ENCODE peak calls at places on chromosomes 5 and 9, in nine cellular contexts. Y is pancreas, H is fibroblast of lung, X is OCI-LY7, U is aorta, D is tibial artery, G is neural progenitor cell, E is foreskin keratinocyte, W is A549. Z is an unnamed sample. For H3K4me1, the result is how much of the 10 kb centered on the place peaks cover.

GRCh38 chr5:103010120-103010666 is 109.7 kb downstream of the GIN1 start:
- DNase-seq in X (no peak), W (no peak), E (no peak), Y (no peak), H (peak), D (no peak), G (no peak), U (no peak), Z (no peak)

GRCh38 chr5:159897786-159898393 is 18.4 kb upstream of the ADRA1B start:
- DNase-seq in D (no peak), H (no peak), E (no peak), G (no peak), W (no peak), U (no peak), Y (no peak), X (no peak), Z (no peak)

GRCh38 chr9:86054695-86055094 is 44.7 kb downstream of the GOLM1 start:
- DNase-seq in X (no peak), E (no peak), D (no peak), U (no peak), Y (no peak), W (no peak), H (no peak), G (no peak), Z (no peak)

GRCh38 chr9:79028101-79028500 is 543.7 kb upstream of the TLE4 start:
- DNase-seq in W (no peak), X (no peak), D (no peak), E (peak), G (no peak), H (peak), Y (no peak), U (no peak), Z (no peak)

GRCh38 chr5:145587308-145588071 is 247.7 kb downstream of the PRELID2 start:
- DNase-seq in W (peak), U (no peak), D (no peak), E (peak), Y (no peak), G (no peak), X (no peak), H (peak), Z (no peak)

GRCh38 chr5:74736759-74737158 is 30.2 kb downstream of the GFM2 start:
- DNase-seq in E (no peak), Y (no peak), X (no peak), D (no peak), G (no peak), U (no peak), H (no peak), W (no peak), Z (no peak)

GRCh38 chr5:66666778-66667177 is 70.6 kb downstream of the MAST4 start:
- DNase-seq in U (no peak), D (no peak), Y (no peak), G (no peak), H (no peak), X (no peak), W (no peak), E (no peak), Z (no peak)

GRCh38 chr5:134647750-134648424 is 698 bp upstream of the SEC24A start:
- DNase-seq in X (peak), W (no peak), G (no peak), E (peak), U (no peak), H (peak), D (peak), Y (no peak), Z (no peak)

DNA sequence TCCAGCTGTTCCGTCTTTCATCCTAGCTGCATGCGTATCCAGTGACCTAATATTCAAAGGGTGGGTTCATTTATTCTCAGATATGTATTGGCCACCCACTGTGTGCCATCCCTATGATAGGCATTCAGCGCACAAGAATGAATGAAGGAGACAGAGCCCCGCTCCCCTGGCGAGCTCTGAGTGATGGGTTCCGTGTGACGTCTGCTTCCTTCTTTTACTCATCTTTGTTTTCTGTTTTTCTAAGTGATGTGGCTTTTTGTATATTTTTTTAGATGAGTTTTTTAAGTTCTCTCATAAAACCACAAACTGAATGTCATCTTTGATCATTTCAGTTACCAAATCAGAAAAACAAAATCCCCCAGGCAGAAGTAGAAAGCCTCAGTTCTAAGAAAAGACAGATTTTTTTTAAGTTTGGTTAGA is 168.3 kb upstream of the OTULINL start:
- DNase-seq in G (no peak), H (no peak), Y (no peak), X (no peak), U (no peak), E (no peak), D (no peak), W (no peak), Z (no peak)
- H3K4me1 ChIP-seq in G (under half), H (under half), Y (under half), X (under half), U (under half), E (under half), D (under half), W (under half), Z (under half)

GRCh38 chr9:134298000-134298399 is 28.3 kb upstream of the RXRA start:
- DNase-seq in X (no peak), Y (no peak), G (no peak), W (no peak), E (no peak), D (no peak), H (no peak), U (no peak), Z (no peak)
- H3K4me1 ChIP-seq in X (under half), Y (under half), G (under half), W (under half), E (under half), D (under half), H (under half), U (under half), Z (under half)

DNA sequence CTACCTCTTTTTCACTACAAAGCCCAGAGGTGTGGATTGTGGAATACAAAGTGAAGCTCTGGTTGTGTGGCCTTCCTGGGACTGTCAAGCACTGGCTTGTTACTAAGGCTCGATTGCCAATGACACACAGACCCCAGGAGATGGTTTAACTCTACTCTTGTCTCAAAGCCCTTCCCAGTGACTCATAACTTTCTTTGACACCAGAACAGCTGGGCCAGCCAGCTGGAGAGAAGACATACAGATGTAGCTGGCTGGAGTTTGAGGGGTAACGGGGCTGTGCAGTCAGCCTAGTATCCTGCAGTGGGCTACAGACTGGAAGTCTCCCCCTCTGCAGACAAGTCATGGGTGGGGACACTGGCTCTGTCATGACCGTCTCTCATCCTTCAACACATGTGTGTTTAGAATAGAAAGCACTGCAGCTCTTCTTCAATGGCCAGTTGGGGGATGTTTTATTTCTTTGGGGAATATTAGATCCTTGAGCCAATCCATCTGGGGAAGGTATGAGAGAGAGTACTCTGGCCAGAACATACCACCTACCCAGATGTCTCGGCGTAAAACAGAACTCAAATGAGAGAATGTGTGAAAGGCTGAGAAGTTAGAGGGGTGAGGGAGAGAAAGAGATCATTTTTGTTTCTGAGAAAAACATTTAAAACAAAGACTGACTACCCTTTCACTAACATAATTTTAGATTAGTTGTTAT is 53.3 kb downstream of the SEMA6A start:
- DNase-seq in G (no peak), U (no peak), X (no peak), Y (no peak), W (no peak), E (no peak), D (no peak), H (peak), Z (no peak)
- H3K4me1 ChIP-seq in G (half or more), U (under half), X (under half), Y (under half), W (under half), E (under half), D (under half), H (under half), Z (under half)

GRCh38 chr9:27943544-27943943 is 370.3 kb upstream of the C9orf72 start:
- DNase-seq in H (no peak), D (no peak), X (no peak), G (peak), Y (no peak), U (no peak), W (no peak), E (no peak), Z (no peak)

GRCh38 chr9:27933210-27934062 is 360.2 kb upstream of the C9orf72 start:
- DNase-seq in H (no peak), X (no peak), W (no peak), U (no peak), E (no peak), G (peak), D (no peak), Y (no peak), Z (no peak)

GRCh38 chr9:27940535-27940934 is 367.3 kb upstream of the C9orf72 start:
- DNase-seq in E (no peak), U (no peak), X (no peak), W (no peak), Y (no peak), G (no peak), H (no peak), D (no peak), Z (no peak)

GRCh38 chr9:27939186-27939585 is 365.9 kb upstream of the C9orf72 start:
- DNase-seq in E (no peak), X (no peak), U (no peak), D (no peak), W (no peak), H (no peak), Y (no peak), G (no peak), Z (no peak)
- H3K4me1 ChIP-seq in E (under half), X (under half), U (under half), D (under half), W (under half), H (under half), Y (under half), G (under half), Z (under half)

GRCh38 chr9:34176089-34176488 is 2.8 kb upstream of the UBAP1 start:
- DNase-seq in U (no peak), D (no peak), W (no peak), G (no peak), E (peak), Y (no peak), H (no peak), X (no peak), Z (no peak)

GRCh38 chr9:34177906-34178697 is 741 bp upstream of the UBAP1 start:
- DNase-seq in W (no peak), X (peak), H (no peak), U (peak), G (no peak), D (peak), Y (no peak), E (no peak), Z (no peak)

GRCh38 chr9:34179528-34180138 is 790 bp downstream of the UBAP1 start:
- DNase-seq in W (peak), E (no peak), G (no peak), D (no peak), H (peak), Y (no peak), U (no peak), X (no peak), Z (no peak)

DNA sequence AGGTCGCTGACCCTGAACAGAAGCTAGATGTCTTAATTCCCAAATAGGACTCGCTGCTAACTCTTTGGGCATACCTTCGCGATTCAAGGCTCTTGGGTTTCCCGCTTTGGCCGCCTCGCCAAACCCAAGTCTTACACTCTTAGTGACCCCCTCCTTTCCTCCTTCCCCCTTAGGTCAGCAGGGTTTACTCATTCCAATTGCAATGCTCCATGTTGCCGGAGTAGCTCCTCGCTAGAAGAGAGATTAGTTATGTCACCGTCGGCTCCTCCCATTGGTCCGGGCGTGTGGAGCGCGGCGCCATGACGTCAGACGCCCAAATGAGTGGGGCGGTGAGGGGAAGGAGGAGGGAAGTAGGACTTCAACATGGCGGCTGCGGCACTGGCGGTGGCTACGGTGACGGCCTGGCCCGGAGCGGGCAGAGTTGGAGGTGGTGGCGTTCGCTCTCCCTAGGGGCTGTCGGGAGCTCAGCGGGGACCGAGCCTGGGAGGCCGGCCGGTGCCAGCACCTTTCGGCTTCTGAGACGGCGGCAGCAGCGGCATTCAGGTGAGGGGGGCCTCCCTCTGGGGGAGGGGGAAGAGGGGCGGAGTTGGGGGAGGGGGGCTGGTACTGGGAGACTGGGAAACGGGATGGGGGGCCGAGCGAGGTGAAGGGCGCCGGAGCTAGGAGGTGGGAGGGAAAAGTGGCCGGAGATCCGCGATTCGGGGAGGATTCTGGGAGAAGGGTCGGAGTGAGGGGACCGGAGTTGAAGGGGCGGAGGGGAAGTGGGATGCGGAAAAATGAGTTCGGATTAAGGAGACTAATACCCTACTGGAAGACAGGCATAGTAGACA is at the start of gene UBAP1:
- DNase-seq in D (peak), G (peak), E (peak), U (peak), H (peak), W (peak), X (peak), Y (peak), Z (peak)
- H3K4me1 ChIP-seq in D (under half), G (under half), E (under half), U (under half), H (under half), W (under half), X (under half), Y (under half), Z (under half)

DNA sequence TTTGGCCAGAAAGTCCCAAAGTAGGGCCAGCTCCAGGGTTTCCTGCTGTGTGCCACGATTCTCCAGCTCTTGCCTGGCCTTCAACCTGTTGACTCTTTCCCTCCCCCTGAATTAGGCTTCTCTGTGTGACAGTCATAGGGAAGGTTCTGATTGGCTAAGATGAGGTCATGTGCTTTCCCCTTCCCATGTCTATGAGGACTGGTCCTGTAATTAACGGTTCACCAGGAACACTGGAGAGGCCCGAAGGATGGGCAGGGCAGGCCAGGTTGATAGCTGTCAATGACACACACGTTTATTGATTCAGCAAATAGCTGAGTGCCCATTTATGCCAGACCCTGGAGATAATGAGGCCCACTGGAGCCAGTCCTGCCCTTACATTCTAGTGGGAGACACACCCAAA is 9.0 kb upstream of the PRR7 start:
- DNase-seq in G (no peak), X (no peak), Y (no peak), U (no peak), E (no peak), W (no peak), D (no peak), H (no peak), Z (no peak)
- H3K4me1 ChIP-seq in G (under half), X (under half), Y (under half), U (under half), E (under half), W (under half), D (under half), H (under half), Z (under half)

Z was measured in iPS DF 6.9.